ENCODE peak calls at places on chromosomes 12 and 14, in four cellular contexts. O is tibial artery, X is NCI-H2029 treated with DMSO at 0.1 percent for 48 hours, U is HT1080. D is an unnamed sample.

GRCh38 chr12:50401383-50402155 is 884 bp downstream of the LARP4 start:
- DNase-seq in U (no peak), X (no peak), O (no peak), D (no peak)

GRCh38 chr12:107574691-107575090 is 110.9 kb upstream of the PWP1 start:
- DNase-seq in U (no peak), O (no peak), X (no peak), D (no peak)

GRCh38 chr14:104506461-104507253 is 72.9 kb upstream of the C14orf180 start:
- DNase-seq in X (no peak), U (no peak), O (no peak), D (no peak)

GRCh38 chr12:66235626-66236281 is 46.7 kb downstream of the IRAK3 start:
- DNase-seq in O (no peak), U (no peak), X (no peak), D (no peak)

GRCh38 chr12:120115692-120116442 is 686 bp downstream of the RAB35 start:
- DNase-seq in U (peak), X (no peak), O (no peak), D (no peak)

GRCh38 chr12:59459966-59460365 is 135.9 kb upstream of the SLC16A7 start:
- DNase-seq in O (no peak), U (peak), X (no peak), D (no peak)

GRCh38 chr14:31770271-31770670 is 209.1 kb downstream of the NUBPL start:
- DNase-seq in X (no peak), O (no peak), U (peak), D (no peak)

GRCh38 chr12:15701212-15701611 is 88.0 kb downstream of the EPS8 start:
- DNase-seq in O (no peak), X (no peak), U (peak), D (no peak)

GRCh38 chr12:12081836-12082497 is 11.2 kb downstream of the BCL2L14 start:
- DNase-seq in O (no peak), U (peak), X (peak), D (peak)

GRCh38 chr12:41067941-41068645 is 120.0 kb upstream of the PDZRN4 start:
- DNase-seq in X (no peak), O (no peak), U (no peak), D (no peak)

GRCh38 chr14:85471156-85471555 is 58.8 kb upstream of the FLRT2 start:
- DNase-seq in O (no peak), X (no peak), U (no peak), D (no peak)

GRCh38 chr12:111256629-111257434 is 112.1 kb downstream of the PHETA1 start:
- DNase-seq in X (no peak), U (no peak), O (no peak), D (peak)

GRCh38 chr12:103705927-103706326 is 118.9 kb downstream of the STAB2 start:
- DNase-seq in O (no peak), X (no peak), U (peak), D (no peak)

GRCh38 chr14:75399819-75400678 is 27.8 kb upstream of the JDP2 start:
- DNase-seq in U (peak), X (peak), O (peak), D (peak)

GRCh38 chr12:120534703-120535655 is 823 bp downstream of the RNF10 start:
- DNase-seq in X (no peak), O (peak), U (peak), D (peak)

GRCh38 chr14:72792051-72792788 is 101.7 kb downstream of the DPF3 start:
- DNase-seq in X (no peak), U (no peak), O (peak), D (peak)

GRCh38 chr14:39555749-39556148 is 123.5 kb upstream of the FBXO33 start:
- DNase-seq in O (no peak), X (no peak), U (no peak), D (no peak)

GRCh38 chr12:12008232-12008850 is 62.4 kb upstream of the BCL2L14 start:
- DNase-seq in X (peak), U (peak), O (no peak), D (no peak)

GRCh38 chr12:94074970-94075695 is 73.2 kb upstream of the PLXNC1 start:
- DNase-seq in X (no peak), O (peak), U (peak), D (peak)

D was measured in NCI-H524.